ENCODE peak calls at places on chromosomes 13 and 19, in five cellular contexts. One of them, this sample, is unnamed.

GRCh38 chr19:4707956-4708650 is 15.5 kb downstream of the DPP9 start:
- DNase-seq in K562: no peak
- DNase-seq in heart left ventricle: no peak
- DNase-seq in mesothelial cell of epicardium: no peak
- DNase-seq in astrocyte of the cerebellum: no peak
- DNase-seq in this sample: no peak

GRCh38 chr19:38190793-38191192 is 33.2 kb downstream of the DPF1 start:
- DNase-seq in K562: no peak
- DNase-seq in heart left ventricle: no peak
- DNase-seq in mesothelial cell of epicardium: no peak
- DNase-seq in astrocyte of the cerebellum: no peak
- DNase-seq in this sample: no peak

GRCh38 chr13:36370108-36370429 is 23.9 kb upstream of the SPART start:
- DNase-seq in K562: no peak
- DNase-seq in heart left ventricle: peak
- DNase-seq in mesothelial cell of epicardium: no peak
- DNase-seq in astrocyte of the cerebellum: no peak
- DNase-seq in this sample: no peak

GRCh38 chr19:56071151-56071550 is 49.9 kb downstream of the ZNF787 start:
- DNase-seq in K562: peak
- DNase-seq in heart left ventricle: no peak
- DNase-seq in mesothelial cell of epicardium: no peak
- DNase-seq in astrocyte of the cerebellum: no peak
- DNase-seq in this sample: no peak

GRCh38 chr13:97749174-97749573 is 204.3 kb upstream of the IPO5 start:
- DNase-seq in K562: no peak
- DNase-seq in heart left ventricle: no peak
- DNase-seq in mesothelial cell of epicardium: no peak
- DNase-seq in astrocyte of the cerebellum: no peak
- DNase-seq in this sample: no peak

GRCh38 chr13:101490400-101491015 is 38.0 kb downstream of the ITGBL1 start:
- DNase-seq in K562: no peak
- DNase-seq in heart left ventricle: no peak
- DNase-seq in mesothelial cell of epicardium: no peak
- DNase-seq in astrocyte of the cerebellum: no peak
- DNase-seq in this sample: peak

GRCh38 chr19:39544201-39544903 is 4.4 kb upstream of the EID2 start:
- DNase-seq in K562: no peak
- DNase-seq in heart left ventricle: no peak
- DNase-seq in mesothelial cell of epicardium: no peak
- DNase-seq in astrocyte of the cerebellum: no peak
- DNase-seq in this sample: no peak

GRCh38 chr13:39322836-39323585 is 280.0 kb downstream of the LHFPL6 start:
- DNase-seq in K562: no peak
- DNase-seq in heart left ventricle: no peak
- DNase-seq in mesothelial cell of epicardium: no peak
- DNase-seq in astrocyte of the cerebellum: no peak
- DNase-seq in this sample: no peak

GRCh38 chr19:8361921-8362793 is 1.8 kb upstream of the ANGPTL4 start:
- DNase-seq in K562: no peak
- DNase-seq in heart left ventricle: peak
- DNase-seq in mesothelial cell of epicardium: peak
- DNase-seq in astrocyte of the cerebellum: peak
- DNase-seq in this sample: no peak

GRCh38 chr13:43269037-43269476 is 245.7 kb downstream of the DNAJC15 start:
- DNase-seq in K562: no peak
- DNase-seq in heart left ventricle: no peak
- DNase-seq in mesothelial cell of epicardium: no peak
- DNase-seq in astrocyte of the cerebellum: peak
- DNase-seq in this sample: no peak

GRCh38 chr19:46115396-46116109 is 8.9 kb downstream of the IGFL3 start:
- DNase-seq in K562: no peak
- DNase-seq in heart left ventricle: no peak
- DNase-seq in mesothelial cell of epicardium: no peak
- DNase-seq in astrocyte of the cerebellum: peak
- DNase-seq in this sample: no peak

GRCh38 chr19:3176715-3177501 is 1.7 kb upstream of the S1PR4 start:
- DNase-seq in K562: peak
- DNase-seq in heart left ventricle: no peak
- DNase-seq in mesothelial cell of epicardium: no peak
- DNase-seq in astrocyte of the cerebellum: no peak
- DNase-seq in this sample: no peak

GRCh38 chr13:31050486-31051400 is 111.0 kb downstream of the HSPH1 start:
- DNase-seq in K562: peak
- DNase-seq in heart left ventricle: no peak
- DNase-seq in mesothelial cell of epicardium: no peak
- DNase-seq in astrocyte of the cerebellum: no peak
- DNase-seq in this sample: no peak

GRCh38 chr19:37845932-37846331 is 60.5 kb downstream of the WDR87 start:
- DNase-seq in K562: no peak
- DNase-seq in heart left ventricle: no peak
- DNase-seq in mesothelial cell of epicardium: no peak
- DNase-seq in astrocyte of the cerebellum: no peak
- DNase-seq in this sample: no peak

GRCh38 chr13:93227906-93228801 is 1.5 kb downstream of the GPC6 start:
- DNase-seq in K562: peak
- DNase-seq in heart left ventricle: no peak
- DNase-seq in mesothelial cell of epicardium: peak
- DNase-seq in astrocyte of the cerebellum: peak
- DNase-seq in this sample: peak
- TF ChIP-seq CTCF in K562: no peak
- TF ChIP-seq CTCF in heart left ventricle: peak
- TF ChIP-seq CTCF in mesothelial cell of epicardium: peak
- TF ChIP-seq CTCF in astrocyte of the cerebellum: peak
- TF ChIP-seq CTCF in this sample: peak

GRCh38 chr19:49869484-49870308 is 2.3 kb upstream of the PNKP start:
- DNase-seq in K562: peak
- DNase-seq in heart left ventricle: peak
- DNase-seq in mesothelial cell of epicardium: peak
- DNase-seq in astrocyte of the cerebellum: peak
- DNase-seq in this sample: peak
- TF ChIP-seq CTCF in K562: no peak
- TF ChIP-seq CTCF in heart left ventricle: no peak
- TF ChIP-seq CTCF in mesothelial cell of epicardium: no peak
- TF ChIP-seq CTCF in astrocyte of the cerebellum: no peak
- TF ChIP-seq CTCF in this sample: no peak

GRCh38 chr19:49533551-49534488 is 6.0 kb downstream of the RCN3 start:
- DNase-seq in K562: peak
- DNase-seq in heart left ventricle: peak
- DNase-seq in mesothelial cell of epicardium: peak
- DNase-seq in astrocyte of the cerebellum: no peak
- DNase-seq in this sample: peak
- TF ChIP-seq CTCF in K562: peak
- TF ChIP-seq CTCF in heart left ventricle: no peak
- TF ChIP-seq CTCF in mesothelial cell of epicardium: no peak
- TF ChIP-seq CTCF in astrocyte of the cerebellum: peak
- TF ChIP-seq CTCF in this sample: peak

DNA sequence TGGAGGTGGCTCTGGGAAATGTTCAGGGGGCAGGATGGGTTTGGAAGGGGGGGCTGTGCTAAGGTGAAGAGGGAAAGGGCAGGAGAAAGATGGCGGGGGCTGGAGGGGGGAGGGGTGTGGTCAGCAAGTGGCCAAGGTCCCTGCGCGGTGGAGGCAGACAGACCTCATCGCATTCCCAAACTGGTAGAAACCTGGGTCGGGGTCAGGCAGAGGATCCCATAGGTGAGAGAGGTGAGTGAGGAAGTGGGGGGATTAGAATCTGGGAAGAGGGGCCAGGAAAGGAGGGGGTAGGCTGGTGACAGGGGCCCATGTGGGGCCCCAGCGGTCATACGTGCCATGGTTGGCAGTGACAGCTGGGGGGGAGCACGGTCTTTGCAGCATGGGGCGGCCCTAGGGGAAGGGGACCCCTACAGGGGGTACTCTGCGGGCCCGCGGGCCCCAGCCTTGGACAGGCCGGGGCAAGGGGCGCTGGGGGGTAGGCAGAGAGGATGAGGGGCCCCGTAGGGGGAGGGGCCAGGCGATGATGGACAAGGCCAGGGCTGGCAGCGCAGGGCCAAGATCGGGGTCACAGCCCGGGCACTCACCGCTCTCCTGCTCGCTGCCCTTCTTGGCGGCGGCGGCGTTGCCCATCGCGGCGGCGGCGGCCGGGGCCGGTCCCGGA is 514 bp downstream of the PRKACA start:
- DNase-seq in K562: peak
- DNase-seq in heart left ventricle: peak
- DNase-seq in mesothelial cell of epicardium: no peak
- DNase-seq in astrocyte of the cerebellum: no peak
- DNase-seq in this sample: no peak
- TF ChIP-seq CTCF in K562: no peak
- TF ChIP-seq CTCF in heart left ventricle: no peak
- TF ChIP-seq CTCF in mesothelial cell of epicardium: no peak
- TF ChIP-seq CTCF in astrocyte of the cerebellum: no peak
- TF ChIP-seq CTCF in this sample: no peak

DNA sequence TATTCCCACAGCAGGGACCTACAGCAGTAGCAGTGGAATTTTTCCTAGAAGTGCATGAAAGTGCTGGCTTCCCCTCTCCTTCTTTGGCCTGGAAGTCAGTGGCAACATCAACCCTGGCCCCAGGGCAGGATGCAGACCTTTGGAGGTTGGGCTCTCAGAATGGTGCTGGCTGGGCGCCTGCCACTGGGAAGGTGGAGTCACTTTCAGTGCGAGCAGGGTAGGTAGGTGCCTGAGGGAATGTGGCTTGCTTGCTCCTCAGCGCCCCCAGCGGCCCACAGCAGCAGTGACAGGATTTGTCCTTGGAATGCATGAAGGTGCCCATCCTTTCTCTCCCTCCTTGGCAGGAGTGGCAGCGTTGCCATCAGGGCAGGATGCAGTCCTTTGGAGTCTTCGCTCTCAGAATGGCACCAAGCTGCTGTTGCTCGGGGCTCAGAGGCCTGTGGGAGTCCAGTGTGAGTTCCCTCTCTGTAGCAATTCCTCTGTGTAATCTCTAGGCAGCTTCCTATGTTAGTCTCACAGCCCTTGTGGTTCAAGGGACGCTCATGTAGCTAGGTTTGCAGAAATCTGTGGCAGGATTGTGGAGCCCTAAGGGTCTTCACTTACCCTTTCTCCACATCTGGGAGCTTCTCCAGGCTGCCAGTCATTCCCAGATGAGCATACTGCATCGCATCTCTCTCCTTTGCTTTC is 354.4 kb upstream of the DACH1 start:
- DNase-seq in K562: peak
- DNase-seq in heart left ventricle: no peak
- DNase-seq in mesothelial cell of epicardium: no peak
- DNase-seq in astrocyte of the cerebellum: no peak
- DNase-seq in this sample: no peak
- TF ChIP-seq CTCF in K562: peak
- TF ChIP-seq CTCF in heart left ventricle: peak
- TF ChIP-seq CTCF in mesothelial cell of epicardium: peak
- TF ChIP-seq CTCF in astrocyte of the cerebellum: peak
- TF ChIP-seq CTCF in this sample: peak

GRCh38 chr19:12550951-12551832 is at the start of gene ZNF564:
- DNase-seq in K562: peak
- DNase-seq in heart left ventricle: peak
- DNase-seq in mesothelial cell of epicardium: peak
- DNase-seq in astrocyte of the cerebellum: peak
- DNase-seq in this sample: peak

GRCh38 chr19:12555456-12555930 is 4.2 kb upstream of the ZNF564 start:
- DNase-seq in K562: no peak
- DNase-seq in heart left ventricle: no peak
- DNase-seq in mesothelial cell of epicardium: no peak
- DNase-seq in astrocyte of the cerebellum: no peak
- DNase-seq in this sample: no peak
- TF ChIP-seq CTCF in K562: no peak
- TF ChIP-seq CTCF in heart left ventricle: no peak
- TF ChIP-seq CTCF in mesothelial cell of epicardium: no peak
- TF ChIP-seq CTCF in astrocyte of the cerebellum: no peak
- TF ChIP-seq CTCF in this sample: no peak

This sample was measured in D721Med.